ENCODE peak calls at places on chromosomes 7 and 10, in seven cellular contexts. I is epithelial cell of esophagus; B is IMR-90; Z is CD8-positive, alpha-beta T cell; V is cardiac muscle cell; N is ascending aorta; T is hepatocyte. K is an unnamed sample.

GRCh38 chr7:23468721-23469149 is 1.6 kb downstream of the IGF2BP3 start:
- DNase-seq in I (no peak), B (no peak), Z (no peak), V (no peak), N (no peak), T (peak), K (no peak)

GRCh38 chr10:110337906-110338305 is 33.2 kb upstream of the SMNDC1 start:
- DNase-seq in I (peak), B (peak), Z (no peak), V (peak), N (no peak), T (no peak), K (no peak)

GRCh38 chr10:131113165-131113564 is 198.4 kb downstream of the TCERG1L start:
- DNase-seq in I (no peak), B (no peak), Z (no peak), V (no peak), N (no peak), T (no peak), K (no peak)

GRCh38 chr7:11191574-11192220 is 218.0 kb downstream of the PHF14 start:
- DNase-seq in I (no peak), B (no peak), Z (no peak), V (no peak), N (no peak), T (no peak), K (no peak)

GRCh38 chr7:1402110-1402790 is 57.0 kb downstream of the MICALL2 start:
- DNase-seq in I (no peak), B (no peak), Z (no peak), V (no peak), N (no peak), T (no peak), K (no peak)

GRCh38 chr10:73577788-73578187 is 13.4 kb downstream of the USP54 start:
- DNase-seq in I (peak), B (peak), Z (no peak), V (peak), N (peak), T (peak), K (no peak)

GRCh38 chr7:128728608-128729007 is 10.6 kb upstream of the CALU start:
- DNase-seq in I (peak), B (peak), Z (no peak), V (peak), N (no peak), T (no peak), K (no peak)

GRCh38 chr10:86402283-86402931 is 35.8 kb upstream of the GRID1 start:
- DNase-seq in I (no peak), B (peak), Z (no peak), V (peak), N (no peak), T (no peak), K (no peak)

GRCh38 chr7:151648429-151648828 is 128.7 kb upstream of the RHEB start:
- DNase-seq in I (no peak), B (peak), Z (no peak), V (no peak), N (no peak), T (no peak), K (no peak)

GRCh38 chr10:104345512-104345911 is 7.2 kb upstream of the ITPRIP start:
- DNase-seq in I (no peak), B (no peak), Z (no peak), V (no peak), N (no peak), T (no peak), K (no peak)

GRCh38 chr10:43229208-43230061 is 37.4 kb downstream of the RASGEF1A start:
- DNase-seq in I (peak), B (no peak), Z (peak), V (no peak), N (peak), T (peak), K (peak)

GRCh38 chr10:29471483-29471859 is 163.3 kb downstream of the SVIL start:
- DNase-seq in I (peak), B (peak), Z (no peak), V (peak), N (no peak), T (peak), K (no peak)

GRCh38 chr7:37645276-37646040 is 38.1 kb upstream of the GPR141 start:
- DNase-seq in I (no peak), B (no peak), Z (no peak), V (no peak), N (no peak), T (no peak), K (no peak)

GRCh38 chr7:158646766-158647474 is 57.7 kb downstream of the NCAPG2 start:
- DNase-seq in I (peak), B (no peak), Z (no peak), V (no peak), N (no peak), T (no peak), K (no peak)

GRCh38 chr7:16015981-16016380 is 329.5 kb upstream of the MEOX2 start:
- DNase-seq in I (no peak), B (peak), Z (no peak), V (no peak), N (no peak), T (no peak), K (no peak)

GRCh38 chr7:116492654-116493109 is 6.9 kb upstream of the CAV2 start:
- DNase-seq in I (no peak), B (peak), Z (no peak), V (no peak), N (no peak), T (no peak), K (no peak)

GRCh38 chr10:47360419-47361040 is 12.4 kb downstream of the RBP3 start:
- DNase-seq in I (peak), B (no peak), Z (no peak), V (no peak), N (no peak), T (no peak), K (no peak)

GRCh38 chr10:99279626-99280111 is 44.0 kb upstream of the HPSE2 start:
- DNase-seq in I (peak), B (peak), Z (no peak), V (peak), N (no peak), T (peak), K (no peak)

GRCh38 chr7:23268746-23269145 is 22.2 kb downstream of the GPNMB start:
- DNase-seq in I (peak), B (peak), Z (no peak), V (no peak), N (no peak), T (no peak), K (no peak)

GRCh38 chr7:4634166-4634565 is 47.9 kb upstream of the FOXK1 start:
- DNase-seq in I (peak), B (no peak), Z (no peak), V (peak), N (no peak), T (no peak), K (no peak)

GRCh38 chr7:24830440-24831050 is 73.3 kb upstream of the GSDME start:
- DNase-seq in I (no peak), B (no peak), Z (no peak), V (no peak), N (no peak), T (no peak), K (no peak)

GRCh38 chr10:60430017-60430416 is 40.3 kb upstream of the ANK3 start:
- DNase-seq in I (peak), B (peak), Z (no peak), V (peak), N (no peak), T (no peak), K (no peak)

GRCh38 chr10:10160821-10161312 is 856.8 kb upstream of the CELF2 start:
- DNase-seq in I (no peak), B (no peak), Z (no peak), V (no peak), N (no peak), T (no peak), K (no peak)

GRCh38 chr10:114684085-114684821 is 26.2 kb upstream of the ABLIM1 start:
- DNase-seq in I (peak), B (peak), Z (no peak), V (peak), N (no peak), T (peak), K (no peak)

GRCh38 chr7:64307254-64308018 is 6.3 kb upstream of the ZNF736 start:
- DNase-seq in I (peak), B (peak), Z (peak), V (peak), N (peak), T (no peak), K (no peak)

GRCh38 chr7:150531704-150532103 is 17.0 kb downstream of the GIMAP7 start:
- DNase-seq in I (no peak), B (no peak), Z (no peak), V (no peak), N (no peak), T (no peak), K (no peak)

GRCh38 chr10:95832216-95833037 is 75.3 kb upstream of the CC2D2B start:
- DNase-seq in I (no peak), B (no peak), Z (peak), V (no peak), N (no peak), T (no peak), K (no peak)

GRCh38 chr10:126158090-126158489 is 230.2 kb downstream of the ADAM12 start:
- DNase-seq in I (no peak), B (no peak), Z (no peak), V (no peak), N (no peak), T (no peak), K (no peak)

GRCh38 chr7:1672851-1673486 is 2.9 kb downstream of the ELFN1 start:
- DNase-seq in I (no peak), B (no peak), Z (no peak), V (no peak), N (no peak), T (peak), K (peak)

GRCh38 chr10:9018844-9019173 is 964.3 kb downstream of the GATA3 start:
- DNase-seq in I (no peak), B (no peak), Z (no peak), V (no peak), N (no peak), T (no peak), K (no peak)

GRCh38 chr10:9015005-9015404 is 960.5 kb downstream of the GATA3 start:
- DNase-seq in I (no peak), B (no peak), Z (no peak), V (peak), N (no peak), T (no peak), K (no peak)

GRCh38 chr10:9024210-9024609 is 969.7 kb downstream of the GATA3 start:
- DNase-seq in I (peak), B (no peak), Z (no peak), V (no peak), N (no peak), T (no peak), K (no peak)

GRCh38 chr10:9016930-9017329 is 962.4 kb downstream of the GATA3 start:
- DNase-seq in I (no peak), B (no peak), Z (no peak), V (no peak), N (no peak), T (no peak), K (no peak)

DNA sequence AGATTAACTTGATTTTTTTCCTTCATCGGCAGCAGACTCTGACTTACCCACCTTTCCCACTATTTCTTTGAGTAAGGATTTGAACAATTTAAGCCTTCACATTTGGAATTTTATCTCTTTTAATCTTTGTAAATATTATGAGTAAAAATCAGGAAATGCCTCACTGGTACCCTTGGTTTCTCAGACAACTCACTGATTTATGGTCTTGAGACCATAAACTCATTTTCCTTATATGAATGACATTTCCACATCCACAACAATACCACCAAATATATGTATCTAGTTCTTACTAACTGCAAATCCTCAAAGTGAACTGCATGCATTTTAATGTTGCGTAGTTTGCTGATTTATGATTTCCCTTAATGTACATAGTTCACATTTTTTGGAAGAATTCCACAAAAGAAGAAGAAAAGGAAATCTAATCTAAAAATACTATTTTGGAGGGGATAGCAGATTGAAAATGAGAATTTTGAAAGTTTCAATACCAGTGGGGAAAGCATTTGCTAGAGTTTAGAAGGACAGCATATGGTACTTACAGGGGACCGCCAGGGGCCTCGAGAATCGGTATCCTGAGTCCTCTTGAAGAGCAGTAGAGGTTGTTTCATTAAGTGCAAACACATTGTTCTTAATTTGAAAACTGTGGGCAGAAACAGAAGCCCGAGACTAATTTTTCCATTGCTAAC is 963.8 kb downstream of the GATA3 start:
- DNase-seq in I (no peak), B (no peak), Z (no peak), V (no peak), N (no peak), T (no peak), K (no peak)
- TF ChIP-seq CTCF in I (no peak), B (no peak), Z (no peak), V (no peak), N (no peak), T (no peak), K (no peak)

GRCh38 chr10:75089634-75090033 is 21.8 kb upstream of the SAMD8 start:
- DNase-seq in I (no peak), B (no peak), Z (no peak), V (no peak), N (no peak), T (no peak), K (no peak)
- TF ChIP-seq CTCF in I (no peak), B (no peak), Z (no peak), V (no peak), N (no peak), T (no peak), K (no peak)

DNA sequence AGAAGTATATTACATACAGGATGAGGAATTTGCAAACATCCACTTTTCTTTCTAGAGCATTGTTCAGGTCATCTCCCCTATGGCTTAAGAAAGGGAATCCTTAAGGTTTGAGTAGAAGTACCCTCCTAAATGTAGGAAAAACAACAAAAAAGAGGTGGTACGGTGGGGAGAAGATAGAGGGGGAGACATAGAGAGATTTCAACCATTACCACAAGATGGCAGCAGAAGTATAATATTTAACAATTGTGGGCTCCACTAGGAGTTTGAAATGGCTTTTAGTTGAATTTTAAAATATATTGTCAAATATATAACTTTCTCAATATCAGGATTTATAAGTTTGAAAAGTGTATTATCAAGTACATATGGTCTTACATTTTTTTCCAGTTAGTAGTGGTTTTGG is 72.7 kb upstream of the PRKG1 start:
- DNase-seq in I (no peak), B (no peak), Z (no peak), V (peak), N (no peak), T (peak), K (no peak)
- TF ChIP-seq CTCF in I (peak), B (peak), Z (peak), V (peak), N (peak), T (peak), K (peak)

GRCh38 chr7:46129831-46130230 is 208.8 kb upstream of the IGFBP3 start:
- DNase-seq in I (no peak), B (no peak), Z (no peak), V (no peak), N (no peak), T (no peak), K (no peak)
- TF ChIP-seq CTCF in I (no peak), B (no peak), Z (no peak), V (no peak), N (no peak), T (no peak), K (no peak)

GRCh38 chr10:119090026-119090808 is 9.6 kb upstream of the EIF3A start:
- DNase-seq in I (no peak), B (no peak), Z (peak), V (no peak), N (no peak), T (no peak), K (no peak)

GRCh38 chr10:119090968-119091367 is 10.4 kb upstream of the EIF3A start:
- DNase-seq in I (peak), B (peak), Z (peak), V (peak), N (no peak), T (no peak), K (no peak)

DNA sequence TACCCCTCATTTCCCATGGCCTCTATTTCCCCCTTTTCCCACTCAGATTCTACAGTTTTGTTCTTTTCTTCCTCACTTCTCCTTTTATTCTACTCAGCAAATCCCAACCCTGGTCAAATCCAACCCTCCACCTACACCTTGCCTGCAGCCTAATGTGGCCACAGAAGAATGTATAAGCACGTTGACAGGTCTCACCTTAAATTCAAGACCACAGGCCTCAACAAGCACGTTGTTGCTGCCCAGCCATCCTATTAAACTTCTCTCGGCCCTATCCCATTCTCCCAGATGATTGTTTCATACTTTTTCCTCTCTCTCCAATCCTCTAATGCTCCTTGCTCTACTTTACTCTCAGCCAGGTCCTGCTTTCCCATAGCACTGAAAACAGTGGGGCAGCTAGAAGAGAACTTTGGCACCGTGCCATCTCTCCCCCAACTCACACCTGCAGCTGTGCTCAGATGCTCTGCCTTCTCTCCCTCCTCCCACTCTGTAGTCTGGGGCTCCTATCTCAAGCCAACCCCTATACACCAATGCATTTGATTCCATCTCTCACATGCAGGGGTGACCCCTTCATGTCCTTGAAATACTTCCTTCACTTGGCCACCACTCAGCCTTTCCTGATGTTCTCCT is 6.8 kb upstream of the EIF3A start:
- DNase-seq in I (peak), B (no peak), Z (no peak), V (no peak), N (no peak), T (no peak), K (no peak)
- TF ChIP-seq CTCF in I (no peak), B (no peak), Z (no peak), V (no peak), N (no peak), T (no peak), K (no peak)

DNA sequence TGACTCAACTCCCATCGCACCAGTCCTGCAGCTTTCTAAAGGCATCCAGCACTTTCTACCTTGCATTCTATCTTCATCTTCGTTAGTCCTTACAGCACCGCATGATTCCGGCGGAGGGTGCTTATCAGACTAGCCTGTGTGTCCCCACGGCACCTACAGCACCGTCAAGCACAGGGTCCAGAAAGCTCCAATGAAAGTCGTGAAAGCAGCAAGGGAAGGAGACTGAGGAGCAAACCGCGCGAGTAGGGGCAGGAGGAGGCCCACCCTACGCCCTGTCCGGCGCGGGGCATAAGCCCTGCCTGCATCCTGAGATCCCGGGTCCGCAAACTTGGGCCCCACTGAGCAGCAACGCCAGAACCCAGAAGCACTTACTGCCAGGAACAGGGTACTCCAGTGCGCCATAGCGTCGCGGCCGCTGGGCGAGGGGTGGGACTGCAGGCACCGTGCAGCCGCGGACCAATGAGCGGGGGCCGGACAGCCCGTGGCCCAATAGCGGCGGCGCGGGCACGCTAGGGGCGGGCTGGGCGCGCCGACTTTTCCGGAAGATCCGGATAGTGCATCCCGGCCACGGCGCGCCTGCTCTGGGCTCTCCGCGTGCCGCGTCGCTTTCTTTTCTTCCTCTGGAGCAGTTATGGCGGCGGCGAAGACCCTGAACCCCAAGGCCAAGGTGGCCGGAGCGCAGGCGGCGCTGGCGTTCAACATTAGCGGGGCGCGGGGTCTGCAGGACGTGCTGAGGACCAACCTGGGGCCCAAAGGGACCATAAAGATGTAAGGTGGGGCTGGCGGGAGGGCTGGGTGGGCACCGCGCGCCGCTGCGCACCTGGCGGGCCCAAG is 122.1 kb upstream of the VKORC1L1 start:
- DNase-seq in I (peak), B (peak), Z (peak), V (peak), N (peak), T (peak), K (peak)
- TF ChIP-seq CTCF in I (no peak), B (no peak), Z (no peak), V (no peak), N (no peak), T (no peak), K (peak)

GRCh38 chr10:3119796-3120459 is 52.6 kb downstream of the PFKP start:
- DNase-seq in I (peak), B (peak), Z (no peak), V (peak), N (no peak), T (no peak), K (no peak)
- TF ChIP-seq CTCF in I (peak), B (peak), Z (no peak), V (peak), N (peak), T (peak), K (peak)

DNA sequence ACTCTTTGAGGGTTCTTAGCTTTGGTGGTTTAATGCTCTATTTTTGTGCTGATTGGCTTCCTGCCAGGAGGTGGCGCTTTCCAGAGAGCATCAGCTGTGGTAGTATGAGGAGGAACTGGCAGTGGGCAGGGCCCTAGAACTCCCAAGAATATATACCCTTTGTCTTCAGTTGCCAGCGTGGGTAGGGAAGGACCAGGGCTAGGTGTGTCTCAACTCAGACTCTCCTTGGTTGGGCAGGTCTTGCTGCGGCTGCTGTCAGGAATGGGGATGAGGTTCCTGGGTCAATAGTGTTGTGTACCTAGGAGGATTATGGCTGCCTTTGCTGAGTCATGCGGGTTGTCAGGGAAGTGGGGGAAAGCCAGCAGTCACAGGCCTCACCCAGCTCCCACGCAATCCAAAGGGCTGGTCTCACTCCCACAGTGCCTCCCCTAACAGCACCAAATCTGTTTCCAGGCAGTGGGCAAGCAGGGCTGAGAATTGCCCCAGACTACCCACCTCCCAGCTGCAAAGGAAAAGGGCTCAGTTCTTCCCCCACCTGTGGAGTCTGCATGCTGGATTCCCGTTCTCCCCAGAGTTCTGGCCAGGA is 191.5 kb downstream of the PHTF2 start:
- DNase-seq in I (peak), B (no peak), Z (no peak), V (peak), N (no peak), T (peak), K (no peak)
- TF ChIP-seq CTCF in I (peak), B (no peak), Z (no peak), V (no peak), N (no peak), T (peak), K (peak)

K was measured in progenitor cell of endocrine pancreas.